ENCODE peak calls at places on chromosomes 4 and X, in five cellular contexts. O is K562, D is IMR-90, Z is A549, M is HepG2. P is an unnamed sample.
A peak's percentile ranks its signal among the peaks of the same experiment; 100 is the strongest.

GRCh38 chr4:111510535-111510934 is 634.7 kb upstream of the FAM241A start:
- DNase-seq in O (no peak), D (peak; percentile 74), Z (no peak), M (no peak), P (no peak)

GRCh38 chr4:133402616-133403015 is 253.5 kb downstream of the PCDH10 start:
- DNase-seq in O (no peak), D (no peak), Z (no peak), M (no peak), P (no peak)

GRCh38 chr4:113633467-113633866 is 128.1 kb downstream of the CAMK2D start:
- DNase-seq in O (no peak), D (no peak), Z (no peak), M (no peak), P (no peak)

GRCh38 chr4:165505991-165506779 is 127.4 kb downstream of the CPE start:
- DNase-seq in O (no peak), D (peak; percentile 30), Z (no peak), M (peak; percentile 69), P (no peak)

GRCh38 chr4:128282516-128282915 is 5.1 kb downstream of the PGRMC2 start:
- DNase-seq in O (no peak), D (no peak), Z (no peak), M (no peak), P (no peak)

GRCh38 chr4:113809313-113809712 is 47.8 kb upstream of the CAMK2D start:
- DNase-seq in O (no peak), D (no peak), Z (no peak), M (no peak), P (no peak)

GRCh38 chr4:8879574-8879973 is 7.9 kb upstream of the HMX1 start:
- DNase-seq in O (no peak), D (no peak), Z (no peak), M (no peak), P (no peak)

GRCh38 chr4:62288803-62289541 is 1088.8 kb downstream of the ADGRL3 start:
- DNase-seq in O (no peak), D (no peak), Z (no peak), M (no peak), P (no peak)

GRCh38 chr4:83207497-83208105 is 77.0 kb downstream of the COQ2 start:
- DNase-seq in O (no peak), D (peak; percentile 67), Z (peak; percentile 18), M (no peak), P (no peak)

GRCh38 chr4:23856630-23857029 is 33.2 kb downstream of the PPARGC1A start:
- DNase-seq in O (no peak), D (no peak), Z (no peak), M (peak; percentile 80), P (no peak)

GRCh38 chrX:95065151-95065550 is 1391.1 kb downstream of the FAM133A start:
- DNase-seq in O (no peak), D (no peak), Z (no peak), M (no peak), P (no peak)

GRCh38 chr4:77600521-77601451 is 4.8 kb upstream of the CXCL13 start:
- DNase-seq in O (peak; percentile 58), D (peak; percentile 29), Z (peak; percentile 42), M (peak; percentile 28), P (no peak)

GRCh38 chr4:76087007-76087769 is 12.7 kb downstream of the ART3 start:
- DNase-seq in O (peak; percentile 55), D (peak; percentile 61), Z (peak; percentile 56), M (peak; percentile 86), P (no peak)

GRCh38 chr4:63459329-63459728 is 949.9 kb downstream of the TECRL start:
- DNase-seq in O (no peak), D (no peak), Z (no peak), M (no peak), P (peak; percentile 48)

GRCh38 chr4:165398570-165398969 is 19.8 kb downstream of the CPE start:
- DNase-seq in O (peak; percentile 20), D (peak; percentile 16), Z (peak; percentile 9), M (no peak), P (no peak)

GRCh38 chrX:40157228-40158035 is 59.7 kb upstream of the BCOR start:
- DNase-seq in O (no peak), D (no peak), Z (no peak), M (no peak), P (no peak)

GRCh38 chrX:84501798-84502628 is at the start of gene HDX:
- DNase-seq in O (no peak), D (peak; percentile 81), Z (peak; percentile 44), M (peak; percentile 16), P (peak; percentile 27)

GRCh38 chrX:20265726-20266681 is 705 bp downstream of the RPS6KA3 start:
- DNase-seq in O (peak; percentile 15), D (peak; percentile 12), Z (peak; percentile 19), M (no peak), P (no peak)

GRCh38 chrX:40078489-40079288 is 19.1 kb downstream of the BCOR start:
- DNase-seq in O (no peak), D (no peak), Z (no peak), M (no peak), P (no peak)

GRCh38 chrX:24619647-24620046 is 27.5 kb downstream of the PCYT1B start:
- DNase-seq in O (no peak), D (peak; percentile 38), Z (no peak), M (peak; percentile 36), P (no peak)

GRCh38 chrX:103253608-103254007 is 1.3 kb downstream of the TCEAL8 start:
- DNase-seq in O (peak; percentile 12), D (no peak), Z (no peak), M (no peak), P (no peak)

GRCh38 chr4:120653790-120654189 is 268.7 kb downstream of the PRDM5 start:
- DNase-seq in O (no peak), D (no peak), Z (no peak), M (no peak), P (no peak)

GRCh38 chr4:24594887-24595286 is 10.5 kb upstream of the DHX15 start:
- DNase-seq in O (no peak), D (peak; percentile 74), Z (peak; percentile 10), M (peak; percentile 90), P (no peak)

GRCh38 chr4:153341575-153342090 is 2.9 kb upstream of the MND1 start:
- DNase-seq in O (no peak), D (peak; percentile 64), Z (no peak), M (peak; percentile 7), P (no peak)

GRCh38 chr4:17260395-17260907 is 251.4 kb downstream of the QDPR start:
- DNase-seq in O (no peak), D (no peak), Z (no peak), M (no peak), P (no peak)

GRCh38 chr4:40121515-40121914 is 64.9 kb downstream of the N4BP2 start:
- DNase-seq in O (no peak), D (peak; percentile 89), Z (no peak), M (no peak), P (peak; percentile 11)

GRCh38 chr4:88390128-88390527 is 11.5 kb downstream of the HERC6 start:
- DNase-seq in O (no peak), D (no peak), Z (no peak), M (no peak), P (no peak)

GRCh38 chr4:179399054-179399782 is 1957.0 kb upstream of the AGA start:
- DNase-seq in O (no peak), D (no peak), Z (no peak), M (no peak), P (no peak)

GRCh38 chr4:189592905-189593304 is 347.8 kb upstream of the FRG1 start:
- DNase-seq in O (no peak), D (no peak), Z (no peak), M (no peak), P (no peak)

GRCh38 chr4:125200556-125200955 is 114.2 kb upstream of the FAT4 start:
- DNase-seq in O (no peak), D (no peak), Z (no peak), M (no peak), P (no peak)

DNA sequence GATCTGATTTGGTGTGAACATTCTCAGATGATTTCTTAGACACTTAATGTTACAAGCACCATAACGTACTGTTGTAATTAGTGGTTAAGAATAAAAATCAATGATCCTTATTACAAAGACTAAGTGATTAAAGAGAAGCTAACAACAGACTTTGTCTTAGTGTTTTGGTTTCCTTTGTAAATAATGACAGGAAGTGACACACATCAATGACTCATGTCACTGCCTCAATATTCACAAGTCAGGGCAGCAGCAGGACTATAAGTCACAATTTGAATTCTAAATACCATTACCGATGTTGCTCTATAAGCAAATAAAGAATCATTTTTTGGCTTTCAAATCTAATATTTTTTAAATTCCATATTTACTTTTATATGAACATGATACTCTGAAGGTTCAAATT is 115.8 kb upstream of the FAT4 start:
- DNase-seq in O (no peak), D (peak; percentile 37), Z (no peak), M (no peak), P (no peak)
- TF ChIP-seq CEBPB in O (no peak), D (no peak), Z (no peak), M (no peak), P (no peak)

GRCh38 chr4:79014230-79014629 is 75.0 kb upstream of the PAQR3 start:
- DNase-seq in O (no peak), D (no peak), Z (no peak), M (no peak), P (no peak)

GRCh38 chr4:79016878-79017277 is 77.6 kb upstream of the PAQR3 start:
- DNase-seq in O (no peak), D (no peak), Z (no peak), M (no peak), P (no peak)

DNA sequence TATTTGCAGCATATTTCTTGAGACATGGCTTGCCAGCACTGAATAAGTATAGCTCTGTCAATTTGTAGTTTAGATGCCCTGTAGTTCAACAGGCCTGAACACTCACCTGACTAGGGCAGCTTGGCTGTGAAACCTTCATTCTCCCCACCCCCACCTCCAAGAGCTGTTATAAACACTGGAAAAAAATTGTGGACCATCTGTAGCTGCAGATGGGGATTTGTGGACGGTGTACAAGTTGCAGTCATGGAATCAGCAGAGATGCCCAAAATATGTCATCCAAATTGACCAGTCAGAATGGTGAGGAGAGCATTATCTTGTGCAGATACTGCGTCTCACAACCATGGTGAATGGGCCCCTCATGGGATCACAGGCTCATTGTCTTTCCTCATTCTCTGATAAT is 76.2 kb upstream of the PAQR3 start:
- DNase-seq in O (no peak), D (no peak), Z (no peak), M (no peak), P (no peak)
- TF ChIP-seq BHLHE40 in O (no peak), D (no peak), Z (no peak), M (no peak), P (no peak)

GRCh38 chr4:7160951-7161440 is 31.3 kb upstream of the SORCS2 start:
- DNase-seq in O (no peak), D (no peak), Z (no peak), M (peak; percentile 31), P (no peak)

GRCh38 chr4:7158081-7158750 is 34.1 kb upstream of the SORCS2 start:
- DNase-seq in O (no peak), D (no peak), Z (no peak), M (no peak), P (no peak)

GRCh38 chr4:7158991-7159390 is 33.3 kb upstream of the SORCS2 start:
- DNase-seq in O (no peak), D (no peak), Z (no peak), M (no peak), P (no peak)

GRCh38 chr4:7160439-7160838 is 31.9 kb upstream of the SORCS2 start:
- DNase-seq in O (no peak), D (no peak), Z (no peak), M (no peak), P (no peak)

GRCh38 chr4:7159923-7160322 is 32.4 kb upstream of the SORCS2 start:
- DNase-seq in O (no peak), D (no peak), Z (no peak), M (peak; percentile 69), P (no peak)
- TF ChIP-seq CEBPB in O (no peak), D (no peak), Z (no peak), M (no peak), P (no peak)

GRCh38 chr4:53937918-53938317 is 126.5 kb downstream of the CHIC2 start:
- DNase-seq in O (no peak), D (peak; percentile 95), Z (no peak), M (no peak), P (no peak)
- TF ChIP-seq BHLHE40 in O (no peak), D (peak; percentile 80), Z (no peak), M (no peak), P (no peak)